ENCODE peak calls at places on chromosomes 12 and 14, in seven cellular contexts. M is C1 segment of cervical spinal cord; T is CD8-positive, alpha-beta T cell; V is ovary; F is epithelial cell of prostate; E is GM23248; J is activated CD4-positive, alpha-beta T cell treated with anti-CD3 and anti-CD28 coated beads, Interleukin-2, amount 50 U/mL, for 24 hours. G is an unnamed sample.

GRCh38 chr12:14723763-14724162 is 27.4 kb upstream of the GUCY2C start:
- DNase-seq in M (peak), T (peak), E (peak), V (peak), J (peak), F (peak), G (peak)

GRCh38 chr12:65465766-65466547 is 187.5 kb downstream of the MSRB3 start:
- DNase-seq in J (no peak), E (no peak), F (no peak), T (no peak), M (no peak), V (no peak), G (no peak)

GRCh38 chr12:27573972-27574371 is 50.0 kb downstream of the PPFIBP1 start:
- DNase-seq in T (no peak), E (peak), M (no peak), F (no peak), J (no peak), V (no peak), G (no peak)

GRCh38 chr14:32509632-32510187 is 180.6 kb downstream of the AKAP6 start:
- DNase-seq in E (peak), M (peak), J (no peak), V (peak), F (peak), T (no peak), G (no peak)

GRCh38 chr12:38880288-38880687 is 25.1 kb downstream of the CPNE8 start:
- DNase-seq in E (no peak), M (no peak), V (no peak), F (no peak), T (no peak), J (no peak), G (no peak)

GRCh38 chr12:131375972-131376345 is 334.9 kb upstream of the SFSWAP start:
- DNase-seq in M (no peak), E (no peak), J (no peak), T (no peak), F (no peak), V (no peak), G (no peak)

GRCh38 chr12:75315518-75315917 is 14.6 kb downstream of the CAPS2 start:
- DNase-seq in F (no peak), V (no peak), E (peak), M (no peak), T (no peak), J (no peak), G (no peak)

GRCh38 chr14:72892103-72892878 is 1.6 kb downstream of the DPF3 start:
- DNase-seq in V (peak), M (peak), J (no peak), T (no peak), E (peak), F (no peak), G (no peak)

GRCh38 chr14:39948235-39948634 is 516.0 kb upstream of the FBXO33 start:
- DNase-seq in E (no peak), J (no peak), T (no peak), F (no peak), M (no peak), V (no peak), G (no peak)

GRCh38 chr14:22052795-22053194 is 379.2 kb upstream of the OR4E1 start:
- DNase-seq in F (peak), J (no peak), T (no peak), M (no peak), E (no peak), V (no peak), G (no peak)

GRCh38 chr14:67665886-67666285 is 8.5 kb downstream of the VTI1B start:
- DNase-seq in F (no peak), M (no peak), J (no peak), T (no peak), E (peak), V (no peak), G (no peak)

GRCh38 chr14:99389171-99389826 is 91.4 kb downstream of the SETD3 start:
- DNase-seq in M (peak), J (peak), E (peak), V (peak), T (peak), F (no peak), G (peak)

GRCh38 chr12:15528666-15529065 is 206.4 kb downstream of the PTPRO start:
- DNase-seq in V (no peak), T (no peak), M (no peak), J (no peak), E (no peak), F (no peak), G (no peak)

GRCh38 chr14:77582511-77582910 is 33.9 kb downstream of the SPTLC2 start:
- DNase-seq in J (no peak), T (no peak), F (no peak), M (no peak), E (no peak), V (no peak), G (no peak)

GRCh38 chr12:104750061-104750460 is 208.0 kb downstream of the SLC41A2 start:
- DNase-seq in F (peak), J (no peak), V (no peak), T (no peak), E (peak), M (no peak), G (no peak)

GRCh38 chr12:110585231-110585799 is 2.2 kb upstream of the PPTC7 start:
- DNase-seq in F (no peak), V (no peak), T (no peak), M (peak), E (peak), J (peak), G (no peak)

GRCh38 chr12:124555168-124555928 is 12.1 kb downstream of the NCOR2 start:
- DNase-seq in M (no peak), F (no peak), E (no peak), V (no peak), J (no peak), T (no peak), G (no peak)

GRCh38 chr12:20339060-20339459 is 29.3 kb upstream of the PDE3A start:
- DNase-seq in V (no peak), F (no peak), M (no peak), T (no peak), E (peak), J (no peak), G (no peak)

GRCh38 chr14:77342726-77343397 is 22.0 kb downstream of the GSTZ1 start:
- DNase-seq in E (no peak), V (no peak), J (no peak), T (no peak), M (no peak), F (no peak), G (no peak)

GRCh38 chr14:65502676-65503124 is 90.2 kb downstream of the FUT8 start:
- DNase-seq in M (no peak), F (peak), E (peak), T (no peak), J (no peak), V (no peak), G (no peak)

GRCh38 chr14:93925374-93925895 is 1.7 kb upstream of the FAM181A start:
- DNase-seq in E (no peak), J (no peak), M (no peak), T (no peak), V (no peak), F (no peak), G (no peak)

GRCh38 chr14:56491299-56492285 is 88.0 kb upstream of the TMEM260 start:
- DNase-seq in V (peak), M (no peak), E (peak), J (peak), F (peak), T (no peak), G (no peak)